ENCODE peak calls at places on chromosomes 13 and 19, in five cellular contexts. S, O, F, D and G are unnamed samples.
A peak's percentile ranks its signal among the peaks of the same experiment; 100 is the strongest.

GRCh38 chr19:38004505-38005223 is 97.7 kb downstream of the SIPA1L3 start:
- DNase-seq in O (peak; percentile 85), D (peak; percentile 83), F (peak; percentile 76), S (no peak), G (peak; percentile 89)

GRCh38 chr13:97194473-97194872 is 27.7 kb upstream of the MBNL2 start:
- DNase-seq in F (no peak), D (peak; percentile 63), O (no peak), S (no peak), G (no peak)

GRCh38 chr19:52527954-52528326 is 472 bp downstream of the ZNF808 start:
- DNase-seq in D (no peak), F (peak; percentile 66), O (no peak), S (no peak), G (no peak)

GRCh38 chr19:40954573-40954972 is 36.5 kb upstream of the CYP2B6 start:
- DNase-seq in S (no peak), D (no peak), F (no peak), O (no peak), G (no peak)

GRCh38 chr19:13036366-13036976 is 41.2 kb downstream of the NFIX start:
- DNase-seq in S (no peak), F (peak; percentile 79), O (peak; percentile 67), D (peak; percentile 66), G (peak; percentile 57)

GRCh38 chr13:111225184-111225583 is 95.3 kb upstream of the TEX29 start:
- DNase-seq in F (no peak), O (no peak), D (no peak), S (no peak), G (no peak)

GRCh38 chr13:44806841-44807240 is 182.4 kb downstream of the NUFIP1 start:
- DNase-seq in F (no peak), S (no peak), O (no peak), D (no peak), G (no peak)

GRCh38 chr19:21483589-21484170 is 21.7 kb upstream of the ZNF429 start:
- DNase-seq in D (no peak), F (peak; percentile 79), S (peak; percentile 38), O (peak; percentile 42), G (peak; percentile 59)

GRCh38 chr19:16185925-16186234 is 670 bp downstream of the FAM32A start:
- DNase-seq in F (no peak), D (peak; percentile 57), O (no peak), S (peak; percentile 17), G (no peak)

GRCh38 chr13:104875008-104875762 is 1660.3 kb downstream of the EFNB2 start:
- DNase-seq in S (no peak), D (no peak), F (no peak), O (no peak), G (no peak)

GRCh38 chr19:43331435-43332010 is 22.0 kb upstream of the CD177 start:
- DNase-seq in O (no peak), D (no peak), F (no peak), S (no peak), G (no peak)

GRCh38 chr13:78046349-78046748 is 127.7 kb upstream of the EDNRB start:
- DNase-seq in F (no peak), D (no peak), O (no peak), S (no peak), G (no peak)

GRCh38 chr13:53200498-53201453 is 172.2 kb downstream of the OLFM4 start:
- DNase-seq in F (peak; percentile 69), D (no peak), O (no peak), S (no peak), G (peak; percentile 49)

GRCh38 chr19:5665781-5666513 is 14.4 kb downstream of the MICOS13 start:
- DNase-seq in O (no peak), S (no peak), D (no peak), F (no peak), G (no peak)

GRCh38 chr19:51976852-51977251 is 9.8 kb downstream of the ZNF350 start:
- DNase-seq in F (no peak), O (no peak), S (no peak), D (no peak), G (no peak)

GRCh38 chr13:113357529-113357928 is 6.4 kb downstream of the GRTP1 start:
- DNase-seq in O (no peak), D (no peak), S (no peak), F (no peak), G (no peak)